ENCODE peak calls at places on chromosomes 2 and 18, in nine cellular contexts. M, N, J, V, D, A, H, Z and G are unnamed samples.

GRCh38 chr2:127811397-127811860 is 458 bp upstream of the WDR33 start:
- DNase-seq in Z (no peak), M (no peak), N (no peak), H (peak), A (no peak), J (no peak), D (no peak), V (peak), G (peak)

GRCh38 chr18:23784811-23785245 is 95.6 kb downstream of the LAMA3 start:
- DNase-seq in A (peak), Z (no peak), N (no peak), D (no peak), H (no peak), M (no peak), V (no peak), J (no peak), G (no peak)

GRCh38 chr18:75105551-75106254 is 103.2 kb downstream of the PTGR3 start:
- DNase-seq in N (no peak), V (no peak), J (no peak), H (no peak), A (no peak), M (no peak), D (no peak), Z (no peak), G (no peak)

GRCh38 chr2:30368258-30368657 is 78.8 kb upstream of the LCLAT1 start:
- DNase-seq in J (no peak), V (no peak), H (no peak), N (no peak), D (no peak), M (no peak), A (no peak), Z (no peak), G (no peak)

GRCh38 chr18:13452448-13452811 is 233.9 kb downstream of the LDLRAD4 start:
- DNase-seq in N (no peak), H (peak), J (no peak), V (no peak), Z (no peak), D (no peak), M (no peak), A (no peak), G (no peak)

GRCh38 chr2:10133007-10133647 is 10.6 kb downstream of the RRM2 start:
- DNase-seq in M (no peak), Z (no peak), H (no peak), J (no peak), A (no peak), V (no peak), N (no peak), D (no peak), G (no peak)

GRCh38 chr2:11998218-11998617 is 251.8 kb downstream of the LPIN1 start:
- DNase-seq in Z (no peak), J (no peak), A (no peak), V (no peak), N (no peak), D (no peak), M (no peak), H (no peak), G (no peak)

GRCh38 chr2:126900646-126901319 is 2.1 kb downstream of the TEX51 start:
- DNase-seq in D (no peak), M (no peak), H (peak), V (no peak), Z (no peak), A (no peak), J (no peak), N (no peak), G (no peak)

GRCh38 chr2:238267341-238267710 is 21.1 kb downstream of the PER2 start:
- DNase-seq in D (no peak), J (no peak), M (no peak), H (no peak), A (no peak), V (no peak), N (no peak), Z (no peak), G (no peak)

GRCh38 chr2:77746780-77747179 is 224.6 kb upstream of the LRRTM4 start:
- DNase-seq in N (no peak), D (no peak), M (no peak), A (no peak), J (no peak), H (no peak), V (no peak), Z (no peak), G (no peak)

GRCh38 chr2:105789745-105790466 is 45.2 kb downstream of the NCK2 start:
- DNase-seq in H (no peak), D (peak), A (no peak), M (peak), J (no peak), N (no peak), Z (no peak), V (no peak), G (peak)

GRCh38 chr2:27964067-27964466 is 73.5 kb downstream of the BABAM2 start:
- DNase-seq in Z (no peak), H (no peak), J (no peak), V (no peak), A (no peak), M (no peak), N (no peak), D (no peak), G (no peak)

GRCh38 chr2:127106457-127106997 is 427 bp downstream of the BIN1 start:
- DNase-seq in V (no peak), J (no peak), N (no peak), H (no peak), D (no peak), Z (peak), M (no peak), A (no peak), G (no peak)

GRCh38 chr2:70921839-70922590 is 13.7 kb upstream of the ATP6V1B1 start:
- DNase-seq in D (no peak), M (no peak), V (no peak), Z (no peak), H (no peak), A (no peak), J (no peak), N (no peak), G (no peak)

GRCh38 chr2:169200756-169201155 is 131.4 kb downstream of the DHRS9 start:
- DNase-seq in M (no peak), V (no peak), D (no peak), Z (no peak), A (no peak), N (no peak), J (no peak), H (no peak), G (no peak)

GRCh38 chr2:30362468-30363081 is 84.5 kb upstream of the LCLAT1 start:
- DNase-seq in V (no peak), D (no peak), M (no peak), H (no peak), A (no peak), N (no peak), Z (no peak), J (no peak), G (no peak)

GRCh38 chr2:118678985-118679384 is 168.5 kb downstream of the EN1 start:
- DNase-seq in Z (no peak), D (no peak), J (no peak), V (no peak), N (no peak), M (no peak), A (no peak), H (no peak), G (no peak)

GRCh38 chr2:234705108-234705507 is 208.2 kb upstream of the ARL4C start:
- DNase-seq in J (no peak), H (no peak), V (no peak), A (no peak), Z (no peak), N (no peak), M (no peak), D (no peak), G (no peak)

GRCh38 chr2:197633109-197633657 is 42.2 kb downstream of the RFTN2 start:
- DNase-seq in M (no peak), Z (no peak), J (no peak), H (no peak), A (no peak), V (no peak), D (no peak), N (no peak), G (no peak)

GRCh38 chr2:203476881-203477280 is 58.2 kb downstream of the RAPH1 start:
- DNase-seq in N (no peak), D (no peak), A (no peak), M (no peak), V (no peak), Z (no peak), H (no peak), J (no peak), G (no peak)

GRCh38 chr2:239818531-239819011 is 206.6 kb downstream of the NDUFA10 start:
- DNase-seq in N (no peak), Z (no peak), J (no peak), V (peak), H (no peak), D (no peak), M (no peak), A (no peak), G (peak)

GRCh38 chr2:239162141-239162821 is 238.5 kb downstream of the HDAC4 start:
- DNase-seq in V (no peak), D (no peak), N (no peak), H (peak), A (no peak), J (no peak), M (no peak), Z (no peak), G (no peak)

GRCh38 chr2:202009019-202009481 is 24.6 kb upstream of the FZD7 start:
- DNase-seq in Z (no peak), D (no peak), J (no peak), N (no peak), A (no peak), V (no peak), M (no peak), H (no peak), G (peak)